ENCODE peak calls at places on chromosome X, in four cellular contexts. One of them, this sample, is unnamed.

GRCh38 chrX:147899715-147900114 is 12.0 kb upstream of the FMR1 start:
- DNase-seq in heart left ventricle: no peak
- DNase-seq in psoas muscle: no peak
- DNase-seq in fibroblast of lung: no peak
- DNase-seq in this sample: no peak

GRCh38 chrX:122626871-122627270 is 557.2 kb upstream of the GRIA3 start:
- DNase-seq in heart left ventricle: no peak
- DNase-seq in psoas muscle: no peak
- DNase-seq in fibroblast of lung: no peak
- DNase-seq in this sample: no peak

GRCh38 chrX:23952984-23953907 is 45.4 kb downstream of the CXorf58 start:
- DNase-seq in heart left ventricle: no peak
- DNase-seq in psoas muscle: no peak
- DNase-seq in fibroblast of lung: no peak
- DNase-seq in this sample: no peak

GRCh38 chrX:6227445-6227820 is 1.2 kb downstream of the NLGN4X start:
- DNase-seq in heart left ventricle: no peak
- DNase-seq in psoas muscle: no peak
- DNase-seq in fibroblast of lung: no peak
- DNase-seq in this sample: no peak

GRCh38 chrX:153966841-153967535 is 4.6 kb downstream of the HCFC1 start:
- DNase-seq in heart left ventricle: no peak
- DNase-seq in psoas muscle: no peak
- DNase-seq in fibroblast of lung: no peak
- DNase-seq in this sample: no peak

GRCh38 chrX:24692305-24692704 is 1.4 kb upstream of the POLA1 start:
- DNase-seq in heart left ventricle: no peak
- DNase-seq in psoas muscle: no peak
- DNase-seq in fibroblast of lung: no peak
- DNase-seq in this sample: no peak

GRCh38 chrX:139187738-139188137 is 342.8 kb upstream of the F9 start:
- DNase-seq in heart left ventricle: no peak
- DNase-seq in psoas muscle: no peak
- DNase-seq in fibroblast of lung: no peak
- DNase-seq in this sample: no peak

GRCh38 chrX:50333308-50333707 is 128.7 kb downstream of the CCNB3 start:
- DNase-seq in heart left ventricle: no peak
- DNase-seq in psoas muscle: no peak
- DNase-seq in fibroblast of lung: no peak
- DNase-seq in this sample: no peak

GRCh38 chrX:118941147-118941546 is 33.3 kb upstream of the LONRF3 start:
- DNase-seq in heart left ventricle: no peak
- DNase-seq in psoas muscle: no peak
- DNase-seq in fibroblast of lung: no peak
- DNase-seq in this sample: no peak

DNA sequence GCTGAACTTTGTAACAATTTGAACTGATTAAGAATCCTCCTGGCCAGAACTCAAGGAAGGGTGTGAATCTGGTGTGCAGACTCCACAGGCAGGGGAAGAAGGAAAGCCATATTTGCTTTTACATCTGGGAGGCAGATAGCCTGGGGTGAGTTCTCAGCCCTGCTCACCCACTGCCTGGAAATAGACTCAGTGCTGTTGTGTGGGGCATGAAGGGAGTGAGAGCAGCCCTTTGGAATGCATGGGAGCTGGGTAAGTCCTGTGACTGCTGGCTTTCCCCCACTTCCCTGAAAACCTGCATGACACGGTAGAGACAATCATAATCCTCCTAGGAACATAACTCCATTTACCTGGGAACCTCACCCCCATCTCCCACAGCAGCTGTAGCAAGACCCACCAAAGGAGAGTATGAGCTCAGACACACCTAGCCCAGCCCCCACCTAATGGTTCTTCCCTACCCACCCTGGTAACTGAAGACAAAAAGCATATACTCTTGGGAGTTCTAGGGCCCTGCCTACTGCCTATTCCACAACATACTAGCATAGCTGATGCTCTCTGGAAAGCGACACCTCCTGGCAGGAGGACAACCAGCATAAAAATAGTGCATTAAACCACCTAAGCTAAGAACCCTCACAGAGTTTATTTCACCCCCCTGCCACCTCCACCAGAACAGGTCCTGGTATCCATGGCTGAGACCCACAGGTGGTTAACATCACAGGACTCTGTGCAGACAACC is 59.3 kb upstream of the UBQLN2 start:
- DNase-seq in heart left ventricle: no peak
- DNase-seq in psoas muscle: no peak
- DNase-seq in fibroblast of lung: no peak
- DNase-seq in this sample: peak; percentile 16
- TF ChIP-seq CTCF in heart left ventricle: no peak
- TF ChIP-seq CTCF in psoas muscle: no peak
- TF ChIP-seq CTCF in fibroblast of lung: no peak
- TF ChIP-seq CTCF in this sample: no peak

GRCh38 chrX:43448688-43449087 is 207.4 kb upstream of the MAOA start:
- DNase-seq in heart left ventricle: no peak
- DNase-seq in psoas muscle: no peak
- DNase-seq in fibroblast of lung: no peak
- DNase-seq in this sample: no peak
- H3K4me3 ChIP-seq in heart left ventricle: no peak overlapping the region
- H3K4me3 ChIP-seq in psoas muscle: no peak overlapping the region
- H3K4me3 ChIP-seq in fibroblast of lung: no peak overlapping the region
- H3K4me3 ChIP-seq in this sample: no peak overlapping the region

DNA sequence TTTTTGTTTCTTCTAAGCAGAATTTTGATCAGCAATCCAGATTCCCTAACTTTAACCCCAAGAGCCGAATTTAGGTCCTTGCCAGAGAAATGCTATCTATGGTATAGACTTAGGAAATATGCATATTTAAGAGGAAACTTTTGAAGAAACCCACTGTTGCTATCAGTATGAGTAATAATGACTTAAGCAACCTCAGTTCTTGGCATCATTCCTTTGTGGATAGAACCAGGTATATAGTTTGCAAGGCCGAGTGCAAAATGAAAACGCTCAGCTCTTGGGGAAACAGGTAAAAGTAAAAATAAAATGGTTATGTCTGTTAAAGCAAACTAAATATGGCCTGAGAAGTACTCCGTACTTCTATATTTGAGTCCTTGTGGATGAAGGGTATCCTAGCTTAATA is 78.1 kb downstream of the ARSF start:
- DNase-seq in heart left ventricle: no peak
- DNase-seq in psoas muscle: no peak
- DNase-seq in fibroblast of lung: no peak
- DNase-seq in this sample: no peak
- TF ChIP-seq CTCF in heart left ventricle: no peak
- TF ChIP-seq CTCF in psoas muscle: no peak
- TF ChIP-seq CTCF in fibroblast of lung: no peak
- TF ChIP-seq CTCF in this sample: no peak

DNA sequence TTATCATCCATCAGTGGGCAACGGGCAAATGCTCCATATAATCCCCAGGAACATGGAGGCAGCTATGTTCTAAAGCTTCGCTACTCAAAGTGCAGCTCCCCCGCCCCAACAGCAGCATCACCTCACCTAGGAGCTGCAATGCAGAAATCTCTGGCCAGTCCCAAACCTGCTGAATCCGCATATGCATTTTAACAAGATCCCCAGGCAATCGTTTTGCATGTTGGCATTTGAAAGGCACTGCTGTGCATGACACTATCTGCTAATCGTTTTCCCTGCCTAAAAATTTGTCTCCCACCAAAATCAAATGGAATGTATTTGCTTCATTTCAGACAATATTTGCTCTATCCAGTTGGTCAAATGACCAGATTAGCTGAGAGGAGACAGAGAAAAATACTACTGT is 15.2 kb downstream of the ADGRG2 start:
- DNase-seq in heart left ventricle: no peak
- DNase-seq in psoas muscle: no peak
- DNase-seq in fibroblast of lung: no peak
- DNase-seq in this sample: no peak
- H3K4me3 ChIP-seq in heart left ventricle: no peak overlapping the region
- H3K4me3 ChIP-seq in psoas muscle: no peak overlapping the region
- H3K4me3 ChIP-seq in fibroblast of lung: no peak overlapping the region
- H3K4me3 ChIP-seq in this sample: no peak overlapping the region

GRCh38 chrX:953879-954482 is 258.5 kb downstream of the CRLF2 start:
- DNase-seq in heart left ventricle: no peak
- DNase-seq in psoas muscle: no peak
- DNase-seq in fibroblast of lung: no peak
- DNase-seq in this sample: no peak
- TF ChIP-seq CTCF in heart left ventricle: no peak
- TF ChIP-seq CTCF in psoas muscle: no peak
- TF ChIP-seq CTCF in fibroblast of lung: no peak
- TF ChIP-seq CTCF in this sample: no peak

GRCh38 chrX:155023907-155024833 is 1.6 kb upstream of the F8 start:
- DNase-seq in heart left ventricle: no peak
- DNase-seq in psoas muscle: no peak
- DNase-seq in fibroblast of lung: no peak
- DNase-seq in this sample: no peak

GRCh38 chrX:155026727-155027508 is at the start of gene FUNDC2:
- DNase-seq in heart left ventricle: peak; percentile 96
- DNase-seq in psoas muscle: peak; percentile 93
- DNase-seq in fibroblast of lung: peak; percentile 93
- DNase-seq in this sample: peak; percentile 95

GRCh38 chrX:155026420-155026726 is 271 bp upstream of the FUNDC2 start:
- DNase-seq in heart left ventricle: no peak
- DNase-seq in psoas muscle: no peak
- DNase-seq in fibroblast of lung: no peak
- DNase-seq in this sample: no peak

GRCh38 chrX:155020591-155020990 is 1.9 kb downstream of the F8 start:
- DNase-seq in heart left ventricle: no peak
- DNase-seq in psoas muscle: no peak
- DNase-seq in fibroblast of lung: no peak
- DNase-seq in this sample: no peak

GRCh38 chrX:155022587-155022986 is at the start of gene F8:
- DNase-seq in heart left ventricle: no peak
- DNase-seq in psoas muscle: no peak
- DNase-seq in fibroblast of lung: no peak
- DNase-seq in this sample: no peak
- H3K4me3 ChIP-seq in heart left ventricle: peak within 1 kb of the TSS; percentile 28
- H3K4me3 ChIP-seq in psoas muscle: peak within 1 kb of the TSS; percentile 45
- H3K4me3 ChIP-seq in fibroblast of lung: no peak within 1 kb of the TSS
- H3K4me3 ChIP-seq in this sample: no peak within 1 kb of the TSS